ENCODE peak calls at places on chromosomes 6 and 20, in four cellular contexts. One of them, this sample, is unnamed.

GRCh38 chr6:169897601-169898358 is 146.4 kb downstream of the ERMARD start:
- DNase-seq in kidney: no peak
- DNase-seq in OCI-LY7: no peak
- DNase-seq in PC-3: no peak
- DNase-seq in this sample: peak; percentile 63

GRCh38 chr6:133394630-133395029 is 153.5 kb downstream of the EYA4 start:
- DNase-seq in kidney: no peak
- DNase-seq in OCI-LY7: no peak
- DNase-seq in PC-3: no peak
- DNase-seq in this sample: no peak

GRCh38 chr6:97668716-97669115 is 385.7 kb upstream of the MMS22L start:
- DNase-seq in kidney: no peak
- DNase-seq in OCI-LY7: peak; percentile 1
- DNase-seq in PC-3: no peak
- DNase-seq in this sample: peak; percentile 45

GRCh38 chr6:158752613-158753012 is 66.6 kb downstream of the EZR start:
- DNase-seq in kidney: no peak
- DNase-seq in OCI-LY7: peak; percentile 58
- DNase-seq in PC-3: no peak
- DNase-seq in this sample: no peak

GRCh38 chr20:64079273-64080012 is at the start of gene RGS19:
- DNase-seq in kidney: peak; percentile 89
- DNase-seq in OCI-LY7: peak; percentile 87
- DNase-seq in PC-3: peak; percentile 86
- DNase-seq in this sample: peak; percentile 98

GRCh38 chr6:44335631-44336030 is 6.8 kb upstream of the SPATS1 start:
- DNase-seq in kidney: no peak
- DNase-seq in OCI-LY7: no peak
- DNase-seq in PC-3: no peak
- DNase-seq in this sample: no peak

GRCh38 chr6:33279971-33280511 is 3.1 kb downstream of the B3GALT4 start:
- DNase-seq in kidney: peak; percentile 67
- DNase-seq in OCI-LY7: peak; percentile 48
- DNase-seq in PC-3: peak; percentile 83
- DNase-seq in this sample: no peak

GRCh38 chr6:10521104-10521808 is at the start of gene GCNT2:
- DNase-seq in kidney: no peak
- DNase-seq in OCI-LY7: no peak
- DNase-seq in PC-3: peak; percentile 22
- DNase-seq in this sample: no peak

GRCh38 chr6:68651018-68651985 is 16.2 kb downstream of the ADGRB3 start:
- DNase-seq in kidney: no peak
- DNase-seq in OCI-LY7: no peak
- DNase-seq in PC-3: no peak
- DNase-seq in this sample: no peak

GRCh38 chr6:108735310-108735990 is 112.8 kb upstream of the ARMC2 start:
- DNase-seq in kidney: no peak
- DNase-seq in OCI-LY7: no peak
- DNase-seq in PC-3: peak; percentile 68
- DNase-seq in this sample: no peak

GRCh38 chr20:44532981-44533331 is 11.1 kb upstream of the SERINC3 start:
- DNase-seq in kidney: no peak
- DNase-seq in OCI-LY7: no peak
- DNase-seq in PC-3: peak; percentile 69
- DNase-seq in this sample: no peak

GRCh38 chr20:33963756-33964155 is 30.0 kb upstream of the RALY start:
- DNase-seq in kidney: no peak
- DNase-seq in OCI-LY7: no peak
- DNase-seq in PC-3: no peak
- DNase-seq in this sample: no peak

GRCh38 chr20:57683876-57684275 is 25.9 kb downstream of the PMEPA1 start:
- DNase-seq in kidney: no peak
- DNase-seq in OCI-LY7: no peak
- DNase-seq in PC-3: no peak
- DNase-seq in this sample: no peak

GRCh38 chr6:87333591-87334181 is 4.6 kb upstream of the GJB7 start:
- DNase-seq in kidney: no peak
- DNase-seq in OCI-LY7: peak; percentile 41
- DNase-seq in PC-3: no peak
- DNase-seq in this sample: no peak

GRCh38 chr20:49179368-49180277 is 8.5 kb downstream of the STAU1 start:
- DNase-seq in kidney: no peak
- DNase-seq in OCI-LY7: no peak
- DNase-seq in PC-3: peak; percentile 89
- DNase-seq in this sample: no peak

GRCh38 chr6:52407467-52407866 is 12.7 kb upstream of the EFHC1 start:
- DNase-seq in kidney: no peak
- DNase-seq in OCI-LY7: peak; percentile 80
- DNase-seq in PC-3: peak; percentile 79
- DNase-seq in this sample: no peak

GRCh38 chr6:41027799-41028617 is 11.0 kb downstream of the UNC5CL start:
- DNase-seq in kidney: peak; percentile 94
- DNase-seq in OCI-LY7: peak; percentile 73
- DNase-seq in PC-3: peak; percentile 87
- DNase-seq in this sample: peak; percentile 96

GRCh38 chr6:43070028-43070632 is 6.0 kb upstream of the PTK7 start:
- DNase-seq in kidney: no peak
- DNase-seq in OCI-LY7: peak; percentile 73
- DNase-seq in PC-3: peak; percentile 56
- DNase-seq in this sample: no peak

GRCh38 chr6:134480593-134480992 is 162.7 kb upstream of the SGK1 start:
- DNase-seq in kidney: no peak
- DNase-seq in OCI-LY7: no peak
- DNase-seq in PC-3: peak; percentile 59
- DNase-seq in this sample: no peak

GRCh38 chr20:23147647-23147963 is 61.5 kb upstream of the CD93 start:
- DNase-seq in kidney: no peak
- DNase-seq in OCI-LY7: no peak
- DNase-seq in PC-3: no peak
- DNase-seq in this sample: no peak
- H3K27ac ChIP-seq in kidney: no peak overlapping the region
- H3K27ac ChIP-seq in OCI-LY7: no peak overlapping the region
- H3K27ac ChIP-seq in PC-3: peak overlapping the region; percentile 99
- H3K27ac ChIP-seq in this sample: peak overlapping the region; percentile 18

GRCh38 chr6:120026791-120027190 is 677.2 kb upstream of the MAN1A1 start:
- DNase-seq in kidney: no peak
- DNase-seq in OCI-LY7: no peak
- DNase-seq in PC-3: no peak
- DNase-seq in this sample: no peak

GRCh38 chr6:120031837-120032236 is 682.3 kb upstream of the MAN1A1 start:
- DNase-seq in kidney: no peak
- DNase-seq in OCI-LY7: no peak
- DNase-seq in PC-3: no peak
- DNase-seq in this sample: no peak
- H3K27ac ChIP-seq in kidney: no peak overlapping the region
- H3K27ac ChIP-seq in OCI-LY7: no peak overlapping the region
- H3K27ac ChIP-seq in PC-3: no peak overlapping the region
- H3K27ac ChIP-seq in this sample: no peak overlapping the region

GRCh38 chr6:144447487-144447886 is 162.4 kb downstream of the UTRN start:
- DNase-seq in kidney: no peak
- DNase-seq in OCI-LY7: no peak
- DNase-seq in PC-3: peak; percentile 88
- DNase-seq in this sample: no peak
- H3K27ac ChIP-seq in kidney: no peak overlapping the region
- H3K27ac ChIP-seq in OCI-LY7: no peak overlapping the region
- H3K27ac ChIP-seq in PC-3: peak overlapping the region; percentile 69
- H3K27ac ChIP-seq in this sample: no peak overlapping the region

GRCh38 chr6:80720824-80721223 is 614.4 kb downstream of the BCKDHB start:
- DNase-seq in kidney: no peak
- DNase-seq in OCI-LY7: no peak
- DNase-seq in PC-3: no peak
- DNase-seq in this sample: no peak
- H3K27ac ChIP-seq in kidney: no peak overlapping the region
- H3K27ac ChIP-seq in OCI-LY7: no peak overlapping the region
- H3K27ac ChIP-seq in PC-3: no peak overlapping the region
- H3K27ac ChIP-seq in this sample: no peak overlapping the region

DNA sequence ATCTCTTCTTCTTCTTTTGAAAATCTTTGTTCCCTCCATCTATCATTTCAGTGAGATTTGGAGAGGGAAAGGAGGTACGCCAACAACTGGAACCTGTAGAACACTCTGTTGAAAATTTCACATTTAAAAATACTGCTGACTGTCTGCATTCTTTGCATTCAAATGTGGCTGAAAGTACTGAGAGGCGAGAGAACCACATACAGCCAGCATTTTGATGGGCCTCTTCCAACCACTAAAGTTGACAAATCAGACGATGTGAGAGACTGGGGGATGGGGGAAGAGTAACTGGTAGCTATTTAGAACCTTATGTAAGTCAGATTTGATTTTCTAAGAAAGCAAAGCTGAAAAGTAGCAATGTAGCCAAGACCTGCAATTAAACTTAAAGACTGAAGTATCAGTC is 77.5 kb downstream of the FKBP5 start:
- DNase-seq in kidney: no peak
- DNase-seq in OCI-LY7: no peak
- DNase-seq in PC-3: no peak
- DNase-seq in this sample: no peak
- H3K27ac ChIP-seq in kidney: no peak overlapping the region
- H3K27ac ChIP-seq in OCI-LY7: no peak overlapping the region
- H3K27ac ChIP-seq in PC-3: no peak overlapping the region
- H3K27ac ChIP-seq in this sample: peak overlapping the region; percentile 44

DNA sequence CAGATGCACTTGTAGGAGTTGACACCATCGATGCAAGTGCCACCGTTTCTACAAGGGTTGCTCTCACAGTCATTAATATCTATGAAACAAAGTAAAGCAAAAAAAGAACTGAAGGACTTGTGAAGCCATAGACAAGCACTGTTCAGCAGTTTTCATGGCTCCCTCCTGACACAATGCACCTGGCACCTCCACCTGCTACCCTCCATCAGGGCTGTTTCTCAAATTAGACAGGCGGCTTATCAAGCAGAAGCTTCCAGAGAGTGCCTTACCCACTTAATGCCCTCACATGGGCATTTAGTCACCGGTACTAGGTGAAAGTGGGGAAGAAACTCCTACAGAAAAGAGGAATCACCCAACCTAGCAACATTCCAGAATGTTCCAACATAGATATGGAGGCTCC is 27.8 kb downstream of the JAG1 start:
- DNase-seq in kidney: no peak
- DNase-seq in OCI-LY7: no peak
- DNase-seq in PC-3: no peak
- DNase-seq in this sample: no peak
- H3K27ac ChIP-seq in kidney: no peak overlapping the region
- H3K27ac ChIP-seq in OCI-LY7: no peak overlapping the region
- H3K27ac ChIP-seq in PC-3: no peak overlapping the region
- H3K27ac ChIP-seq in this sample: no peak overlapping the region

GRCh38 chr6:84521419-84522001 is 242.9 kb downstream of the TBX18 start:
- DNase-seq in kidney: no peak
- DNase-seq in OCI-LY7: no peak
- DNase-seq in PC-3: no peak
- DNase-seq in this sample: no peak
- H3K27ac ChIP-seq in kidney: no peak overlapping the region
- H3K27ac ChIP-seq in OCI-LY7: no peak overlapping the region
- H3K27ac ChIP-seq in PC-3: peak overlapping the region; percentile 33
- H3K27ac ChIP-seq in this sample: no peak overlapping the region

GRCh38 chr20:62143976-62144825 is 632 bp downstream of the SS18L1 start:
- DNase-seq in kidney: no peak
- DNase-seq in OCI-LY7: peak; percentile 40
- DNase-seq in PC-3: peak; percentile 63
- DNase-seq in this sample: peak; percentile 91
- H3K27ac ChIP-seq in kidney: peak overlapping the region; percentile 52
- H3K27ac ChIP-seq in OCI-LY7: no peak overlapping the region
- H3K27ac ChIP-seq in PC-3: no peak overlapping the region
- H3K27ac ChIP-seq in this sample: peak overlapping the region; percentile 93

DNA sequence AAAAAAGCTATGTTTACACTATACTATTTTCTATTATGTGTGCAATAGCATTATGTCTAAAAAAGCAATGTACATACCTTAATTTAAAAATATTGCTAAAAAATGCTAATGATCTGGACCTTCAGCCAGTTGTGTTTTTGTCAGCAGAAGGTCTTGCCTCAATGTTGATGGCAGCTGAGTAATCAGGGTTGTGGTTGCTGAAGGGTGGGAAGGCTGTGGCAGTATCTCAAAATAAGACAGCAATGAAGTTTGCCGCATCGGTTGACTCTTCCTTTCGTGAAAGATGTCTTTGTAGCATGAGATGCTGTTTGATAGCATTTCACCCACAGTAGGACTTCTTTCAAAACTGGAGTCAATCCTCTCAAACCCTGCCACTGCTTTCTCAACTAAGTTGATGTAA is 134.7 kb upstream of the CDYL start:
- DNase-seq in kidney: no peak
- DNase-seq in OCI-LY7: no peak
- DNase-seq in PC-3: no peak
- DNase-seq in this sample: no peak
- H3K27ac ChIP-seq in kidney: no peak overlapping the region
- H3K27ac ChIP-seq in OCI-LY7: no peak overlapping the region
- H3K27ac ChIP-seq in PC-3: no peak overlapping the region
- H3K27ac ChIP-seq in this sample: no peak overlapping the region

GRCh38 chr6:63740709-63741108 is 105.1 kb downstream of the PHF3 start:
- DNase-seq in kidney: no peak
- DNase-seq in OCI-LY7: no peak
- DNase-seq in PC-3: peak; percentile 85
- DNase-seq in this sample: no peak

GRCh38 chr6:63745784-63746183 is 110.2 kb downstream of the PHF3 start:
- DNase-seq in kidney: no peak
- DNase-seq in OCI-LY7: no peak
- DNase-seq in PC-3: no peak
- DNase-seq in this sample: no peak

GRCh38 chr6:63742060-63742459 is 106.5 kb downstream of the PHF3 start:
- DNase-seq in kidney: no peak
- DNase-seq in OCI-LY7: no peak
- DNase-seq in PC-3: peak; percentile 51
- DNase-seq in this sample: no peak

GRCh38 chr6:63744810-63745209 is 109.2 kb downstream of the PHF3 start:
- DNase-seq in kidney: no peak
- DNase-seq in OCI-LY7: no peak
- DNase-seq in PC-3: no peak
- DNase-seq in this sample: no peak

GRCh38 chr6:63743691-63744090 is 108.1 kb downstream of the PHF3 start:
- DNase-seq in kidney: no peak
- DNase-seq in OCI-LY7: no peak
- DNase-seq in PC-3: no peak
- DNase-seq in this sample: no peak
- H3K27ac ChIP-seq in kidney: no peak overlapping the region
- H3K27ac ChIP-seq in OCI-LY7: no peak overlapping the region
- H3K27ac ChIP-seq in PC-3: no peak overlapping the region
- H3K27ac ChIP-seq in this sample: no peak overlapping the region

This sample was measured in spleen.